ENCODE peak calls at places on chromosomes 16 and 17, in four cellular contexts. C is HepG2, J is K562, H is GM12878. V is an unnamed sample.

GRCh38 chr17:49239963-49240362 is 9.4 kb upstream of the PHOSPHO1 start:
- DNase-seq in C (no peak), J (no peak), H (no peak), V (no peak)

GRCh38 chr16:27408602-27409031 is 6.6 kb downstream of the IL21R start:
- DNase-seq in C (no peak), J (no peak), H (peak; percentile 79), V (no peak)

GRCh38 chr17:30939059-30939689 is 17.4 kb downstream of the ADAP2 start:
- DNase-seq in C (no peak), J (no peak), H (peak; percentile 17), V (no peak)

GRCh38 chr16:49116873-49117272 is 164.8 kb downstream of the CBLN1 start:
- DNase-seq in C (no peak), J (no peak), H (no peak), V (no peak)

GRCh38 chr16:70252355-70252988 is 732 bp upstream of the EXOSC6 start:
- DNase-seq in C (no peak), J (peak; percentile 62), H (no peak), V (peak; percentile 59)

GRCh38 chr16:58755989-58756649 is 22.0 kb upstream of the GOT2 start:
- DNase-seq in C (peak; percentile 81), J (peak; percentile 61), H (no peak), V (peak; percentile 75)

GRCh38 chr17:61294777-61295176 is 104.9 kb upstream of the TBX2 start:
- DNase-seq in C (no peak), J (no peak), H (no peak), V (no peak)

GRCh38 chr16:13168091-13168572 is 266.7 kb downstream of the SHISA9 start:
- DNase-seq in C (no peak), J (peak; percentile 26), H (no peak), V (peak; percentile 2)

GRCh38 chr16:49594706-49595534 is 221.3 kb downstream of the C16orf78 start:
- DNase-seq in C (no peak), J (no peak), H (no peak), V (peak; percentile 62)

GRCh38 chr17:29138991-29139682 is 41.1 kb downstream of the MYO18A start:
- DNase-seq in C (no peak), J (no peak), H (no peak), V (no peak)

GRCh38 chr17:68437979-68438877 is 19.1 kb downstream of the WIPI1 start:
- DNase-seq in C (peak; percentile 80), J (peak; percentile 31), H (no peak), V (no peak)

GRCh38 chr17:82314721-82315605 is 2.4 kb downstream of the CD7 start:
- DNase-seq in C (no peak), J (no peak), H (no peak), V (no peak)

GRCh38 chr17:74172700-74173099 is 30.8 kb upstream of the RPL38 start:
- DNase-seq in C (no peak), J (no peak), H (no peak), V (no peak)

GRCh38 chr17:5686246-5686645 is 101.9 kb upstream of the NLRP1 start:
- DNase-seq in C (no peak), J (no peak), H (no peak), V (no peak)

GRCh38 chr16:22353933-22354541 is 20.4 kb downstream of the CDR2 start:
- DNase-seq in C (peak; percentile 78), J (no peak), H (no peak), V (no peak)

GRCh38 chr17:35797370-35797769 is 1.9 kb upstream of the MMP28 start:
- DNase-seq in C (no peak), J (no peak), H (no peak), V (no peak)

GRCh38 chr16:58011652-58012051 is 10.4 kb downstream of the USB1 start:
- DNase-seq in C (peak; percentile 41), J (no peak), H (no peak), V (no peak)

GRCh38 chr17:81923302-81924260 is 4.0 kb downstream of the MAFG start:
- DNase-seq in C (no peak), J (peak; percentile 64), H (no peak), V (no peak)

GRCh38 chr17:45149037-45149668 is 878 bp downstream of the HEXIM1 start:
- DNase-seq in C (peak; percentile 87), J (peak; percentile 73), H (no peak), V (peak; percentile 89)
- TF ChIP-seq NFIC in C (peak; percentile 8), J (no peak), H (no peak), V (no peak)

DNA sequence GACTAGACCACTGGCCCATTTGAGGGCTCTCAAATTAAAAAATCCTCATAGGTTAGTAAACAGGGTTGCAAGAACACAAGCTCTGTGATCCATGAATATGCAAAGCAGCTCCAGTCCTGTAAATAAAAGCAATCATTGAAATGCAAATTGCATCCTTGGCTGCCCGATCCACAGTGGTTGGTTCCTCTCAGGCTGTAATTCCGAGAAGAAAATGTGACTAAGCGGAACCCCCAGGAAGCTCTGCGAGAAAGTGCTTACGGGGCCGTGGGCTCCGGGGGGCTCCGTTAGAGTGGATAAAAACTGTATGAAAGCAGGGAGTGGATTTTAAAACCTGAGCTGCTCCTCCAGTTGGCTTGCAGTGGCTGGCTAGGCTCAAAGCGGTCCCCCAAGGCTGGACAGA is 2.5 kb downstream of the GPRC5B start:
- DNase-seq in C (no peak), J (no peak), H (no peak), V (no peak)
- TF ChIP-seq NFIC in C (no peak), J (no peak), H (no peak), V (no peak)

GRCh38 chr16:53055603-53056527 is 1.1 kb downstream of the CHD9 start:
- DNase-seq in C (peak; percentile 70), J (peak; percentile 65), H (no peak), V (peak; percentile 43)
- TF ChIP-seq NFIC in C (no peak), J (peak; percentile 7), H (no peak), V (no peak)

DNA sequence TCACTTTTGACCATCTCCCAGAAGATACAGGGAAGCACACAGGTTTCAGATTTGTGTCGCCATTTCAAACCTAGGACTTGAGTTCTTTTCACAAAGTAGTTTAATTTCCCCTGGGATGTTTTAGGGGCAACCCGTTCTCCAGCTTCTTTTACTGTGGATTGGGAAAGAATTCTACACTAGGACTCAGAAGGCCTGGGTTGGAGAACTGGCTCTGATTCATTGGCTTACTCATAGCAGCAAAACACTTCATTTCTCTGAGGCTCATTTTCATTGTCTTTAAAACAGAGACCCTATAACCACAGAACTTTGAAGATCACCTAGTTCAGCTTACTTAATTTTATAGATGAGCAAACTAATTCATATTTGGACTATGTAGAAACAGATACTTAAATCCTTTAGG is 175.9 kb upstream of the SALL1 start:
- DNase-seq in C (no peak), J (no peak), H (no peak), V (no peak)
- TF ChIP-seq NFIC in C (no peak), J (no peak), H (no peak), V (no peak)

DNA sequence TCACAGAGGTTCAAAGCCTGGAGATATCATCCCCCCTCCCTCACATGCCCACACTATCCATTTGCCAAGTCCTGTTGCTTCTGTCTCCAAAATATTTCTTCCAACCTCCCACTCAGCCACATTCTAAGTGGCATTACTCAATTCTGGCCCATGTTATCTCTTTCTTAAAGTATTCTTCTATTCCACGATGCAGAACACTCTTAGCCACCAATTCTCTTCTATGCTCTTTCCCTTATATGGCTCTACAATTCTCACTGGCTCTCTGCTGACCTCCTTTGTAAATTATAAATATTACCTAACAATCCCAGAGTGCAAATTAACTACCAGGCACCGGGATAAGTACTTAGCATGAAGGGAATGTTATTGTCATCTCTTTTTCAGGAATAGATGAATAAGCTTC is 82.4 kb downstream of the KCNJ2 start:
- DNase-seq in C (no peak), J (no peak), H (no peak), V (no peak)
- TF ChIP-seq NFIC in C (no peak), J (no peak), H (no peak), V (no peak)

GRCh38 chr17:79001190-79002020 is 8.2 kb downstream of the CANT1 start:
- DNase-seq in C (no peak), J (no peak), H (no peak), V (no peak)

GRCh38 chr17:79002291-79002690 is 7.3 kb downstream of the CANT1 start:
- DNase-seq in C (no peak), J (no peak), H (no peak), V (no peak)

GRCh38 chr17:79005063-79005861 is 4.3 kb downstream of the CANT1 start:
- DNase-seq in C (no peak), J (no peak), H (no peak), V (no peak)

GRCh38 chr17:79003661-79004411 is 5.7 kb downstream of the CANT1 start:
- DNase-seq in C (no peak), J (peak; percentile 7), H (no peak), V (no peak)

GRCh38 chr17:79002796-79003593 is 6.6 kb downstream of the CANT1 start:
- DNase-seq in C (no peak), J (no peak), H (no peak), V (no peak)
- TF ChIP-seq NFIC in C (no peak), J (no peak), H (no peak), V (no peak)

V was measured in SK-N-SH.